ENCODE peak calls at places on chromosome 19, in six cellular contexts. V is A549, N is transverse colon, S is tibial nerve, O is SK-N-SH, X is ovary. T is an unnamed sample.
A peak's percentile ranks its signal among the peaks of the same experiment; 100 is the strongest.

GRCh38 chr19:29482855-29483640 is 42.7 kb upstream of the VSTM2B start:
- DNase-seq in S (no peak), O (no peak), N (no peak), V (no peak), X (no peak), T (peak; percentile 58)

GRCh38 chr19:51798958-51799310 is 4.0 kb downstream of the FPR3 start:
- DNase-seq in X (no peak), N (peak; percentile 11), O (no peak), V (no peak), S (no peak), T (peak; percentile 70)

GRCh38 chr19:46958542-46958941 is 61.1 kb upstream of the NPAS1 start:
- DNase-seq in S (no peak), X (no peak), V (no peak), O (peak; percentile 67), N (no peak), T (no peak)

GRCh38 chr19:47266401-47266885 is 8.2 kb upstream of the INAFM1 start:
- DNase-seq in N (no peak), X (no peak), S (no peak), O (no peak), V (no peak), T (no peak)

GRCh38 chr19:31519216-31519615 is 170.0 kb upstream of the TSHZ3 start:
- DNase-seq in X (no peak), S (no peak), O (no peak), V (no peak), N (no peak), T (no peak)

GRCh38 chr19:33236696-33237390 is 11.2 kb upstream of the SLC7A10 start:
- DNase-seq in O (peak; percentile 68), S (no peak), X (no peak), N (no peak), V (no peak), T (no peak)

GRCh38 chr19:29006057-29006735 is 206.8 kb downstream of the UQCRFS1 start:
- DNase-seq in S (no peak), X (no peak), V (no peak), N (no peak), O (no peak), T (no peak)

GRCh38 chr19:29576043-29576442 is 30.0 kb upstream of the POP4 start:
- DNase-seq in X (no peak), V (no peak), O (no peak), N (no peak), S (no peak), T (no peak)

GRCh38 chr19:5891938-5892771 is 11.4 kb downstream of the NDUFA11 start:
- DNase-seq in X (no peak), N (peak; percentile 58), V (peak; percentile 46), S (no peak), O (peak; percentile 83), T (no peak)

DNA sequence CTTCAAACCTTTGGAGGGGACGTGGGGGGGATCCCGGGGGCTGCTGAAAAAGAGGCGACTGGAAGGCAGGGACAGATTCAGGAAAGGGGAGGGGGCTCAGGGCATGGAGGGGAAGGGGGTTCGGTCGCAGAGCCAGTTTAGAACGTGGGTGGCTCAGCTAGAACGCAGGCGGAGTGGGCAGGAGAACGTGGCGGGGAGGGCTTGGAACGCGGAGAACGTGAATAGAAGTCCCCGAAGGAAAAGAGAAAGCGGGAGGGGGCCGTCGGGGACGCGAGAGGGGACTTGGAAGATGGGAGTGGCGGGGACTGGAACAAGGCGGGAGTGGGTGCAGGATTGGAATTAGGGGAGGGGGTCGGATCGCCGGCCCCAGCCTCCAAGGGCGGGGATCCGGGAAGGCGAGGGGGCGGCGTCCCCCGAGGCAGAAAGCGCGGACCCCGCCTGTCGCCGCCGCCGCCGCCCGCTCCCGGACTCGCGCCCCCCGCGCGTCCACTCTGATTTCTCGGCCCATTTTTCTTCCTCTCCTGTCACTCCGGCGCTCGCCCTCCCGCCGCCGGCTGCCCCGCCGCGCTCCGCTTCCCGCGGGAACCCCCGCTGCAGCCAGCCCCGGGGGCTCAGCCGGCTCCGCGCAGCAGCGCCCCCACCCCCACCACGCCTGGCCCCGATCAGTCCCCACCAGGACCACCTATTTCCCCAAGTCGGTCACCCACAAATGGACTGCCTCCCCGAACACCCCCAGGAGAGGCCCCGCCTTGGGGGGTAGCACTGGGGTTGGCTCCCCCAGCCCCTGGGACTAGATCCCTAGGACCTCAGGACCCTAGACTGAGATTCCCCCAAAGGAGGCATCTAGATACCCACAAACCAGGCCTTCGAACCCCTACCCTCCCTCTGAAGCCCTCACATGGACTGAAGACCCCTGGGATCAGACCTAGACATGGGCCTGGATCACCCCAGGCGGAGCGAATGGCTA is 12.5 kb upstream of the ERFL start:
- DNase-seq in V (no peak), X (no peak), N (no peak), O (peak; percentile 69), S (no peak), T (no peak)
- H3K4me3 ChIP-seq in V (peak overlapping the region; percentile 56), X (peak overlapping the region; percentile 29), N (peak overlapping the region; percentile 60), O (peak overlapping the region; percentile 35), S (peak overlapping the region; percentile 4), T (no peak overlapping the region)

DNA sequence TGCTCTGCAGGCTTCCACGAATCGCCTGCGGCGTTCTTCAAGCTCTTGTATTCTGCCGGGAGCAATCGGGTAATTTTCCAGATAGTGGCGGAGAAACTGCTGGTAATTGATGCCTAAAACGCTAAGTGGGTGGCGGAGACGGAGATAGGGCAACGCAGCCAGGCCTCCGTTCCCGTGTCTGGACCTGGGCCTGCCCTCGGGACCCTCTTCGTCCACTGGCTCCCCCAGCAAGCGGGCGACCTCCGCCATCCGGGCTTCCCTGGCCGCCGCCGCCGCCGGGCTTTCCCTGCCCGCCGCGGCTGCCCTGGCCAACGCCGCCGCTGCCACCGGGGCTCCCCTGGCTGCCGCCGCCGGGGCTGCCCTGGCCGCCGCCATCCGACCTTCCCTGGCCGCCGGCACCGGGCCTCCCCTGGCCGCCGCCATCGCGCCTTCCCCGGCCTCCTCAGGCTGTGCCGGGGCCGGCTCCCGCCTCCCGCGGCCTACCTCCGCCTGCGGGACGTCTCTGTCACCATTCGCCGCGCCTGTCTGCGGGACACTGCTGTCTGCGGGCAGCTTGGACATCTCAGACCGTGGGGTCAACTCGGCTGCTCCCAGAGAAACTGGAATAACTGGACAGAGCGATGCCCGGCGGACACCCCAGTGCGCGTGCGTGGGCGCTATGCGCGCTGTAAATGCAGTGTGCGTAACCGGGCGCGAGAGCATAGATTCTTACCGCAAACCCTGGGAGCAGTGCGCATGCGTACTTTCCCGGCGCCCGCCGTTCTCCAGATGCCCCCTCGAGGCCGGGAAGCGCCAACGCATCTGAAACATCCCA is at the start of gene EID2:
- DNase-seq in S (peak; percentile 85), V (peak; percentile 99), X (peak; percentile 94), O (peak; percentile 97), N (peak; percentile 96), T (peak; percentile 98)
- TF ChIP-seq EP300 in S (peak; percentile 97), V (no peak), X (no peak), O (no peak), N (no peak), T (no peak)

GRCh38 chr19:49411681-49412321 is 11.4 kb downstream of the PTH2 start:
- DNase-seq in V (no peak), X (no peak), S (no peak), N (no peak), O (no peak), T (no peak)
- H3K4me3 ChIP-seq in V (no peak overlapping the region), X (no peak overlapping the region), S (no peak overlapping the region), N (no peak overlapping the region), O (no peak overlapping the region), T (no peak overlapping the region)

DNA sequence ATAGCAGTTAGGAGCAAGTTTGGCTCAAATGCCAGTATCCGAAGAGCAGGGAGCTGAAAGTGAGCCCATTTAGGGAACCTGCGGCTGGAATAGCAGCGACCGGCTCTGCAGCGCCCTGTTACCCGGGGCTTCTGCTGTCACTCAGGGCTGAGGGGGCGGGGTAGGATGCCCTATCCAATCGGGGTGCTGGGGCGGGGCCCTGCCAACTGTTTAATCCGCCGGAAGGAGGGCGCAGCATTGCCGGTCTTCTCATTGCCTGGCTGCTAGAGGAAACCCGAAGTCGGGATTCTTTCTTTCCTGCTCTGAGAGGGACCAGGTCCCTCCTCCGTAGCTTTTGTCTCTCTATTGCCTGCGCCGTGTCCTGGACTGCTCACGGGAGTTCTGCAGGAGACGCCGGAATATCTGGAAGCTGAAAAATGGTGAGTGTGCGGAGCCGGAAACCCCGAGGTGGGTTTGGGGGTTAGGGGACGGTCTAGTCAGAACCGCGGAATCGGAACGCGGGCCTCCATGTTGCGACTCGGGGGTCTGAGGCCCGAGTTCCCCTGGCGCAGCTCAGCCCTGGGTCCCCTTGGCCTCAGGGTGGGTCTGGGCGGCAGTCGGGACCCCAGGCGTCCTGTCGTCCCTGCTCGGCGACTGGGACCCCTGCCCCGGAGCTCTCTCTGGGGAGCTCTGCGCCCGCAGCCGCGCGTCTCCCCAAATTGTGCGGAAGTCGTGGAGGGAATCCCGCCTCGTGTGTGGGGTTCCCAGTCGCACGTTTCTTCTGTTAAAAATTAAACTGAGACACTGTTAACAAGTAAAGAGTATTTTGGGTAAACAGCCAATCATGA is 22.8 kb downstream of the ZNF763 start:
- DNase-seq in O (peak; percentile 94), N (peak; percentile 97), V (no peak), S (peak; percentile 92), X (peak; percentile 94), T (peak; percentile 98)
- TF ChIP-seq EP300 in O (no peak), N (no peak), V (no peak), S (peak; percentile 90), X (no peak), T (no peak)

GRCh38 chr19:9939301-9939913 is 3.1 kb upstream of the OLFM2 start:
- DNase-seq in S (no peak), O (no peak), X (no peak), N (no peak), V (no peak), T (no peak)

GRCh38 chr19:9934132-9934950 is 2.0 kb downstream of the OLFM2 start:
- DNase-seq in O (peak; percentile 92), S (peak; percentile 49), N (peak; percentile 74), X (peak; percentile 83), V (peak; percentile 75), T (peak; percentile 80)

GRCh38 chr19:9937001-9937411 is 691 bp upstream of the OLFM2 start:
- DNase-seq in X (no peak), V (no peak), S (no peak), N (no peak), O (peak; percentile 35), T (no peak)

GRCh38 chr19:9935409-9936062 is 779 bp downstream of the OLFM2 start:
- DNase-seq in N (no peak), V (no peak), O (peak; percentile 52), X (peak; percentile 16), S (no peak), T (no peak)

GRCh38 chr19:9936151-9937000 is at the start of gene OLFM2:
- DNase-seq in X (peak; percentile 56), O (peak; percentile 93), S (no peak), N (no peak), V (no peak), T (no peak)
- H3K4me3 ChIP-seq in X (peak within 1 kb of the TSS; percentile 40), O (peak within 1 kb of the TSS; percentile 35), S (no peak within 1 kb of the TSS), N (peak within 1 kb of the TSS; percentile 49), V (peak within 1 kb of the TSS; percentile 56), T (peak within 1 kb of the TSS; percentile 38)

T was measured in sigmoid colon.